ENCODE peak calls at places on chromosome 22, in five cellular contexts. R is activated CD8-positive, alpha-beta T cell treated with anti-CD3 and anti-CD28 coated beads for 36 hours; K is GM12865; P is HFFc6; A is nephron progenitor cell. I is an unnamed sample.

GRCh38 chr22:17250380-17251129 is 31.3 kb upstream of the ADA2 start:
- DNase-seq in R (no peak), K (no peak), P (no peak), A (no peak), I (no peak)

GRCh38 chr22:19062139-19062789 is 59.9 kb downstream of the DGCR2 start:
- DNase-seq in R (no peak), K (no peak), P (no peak), A (no peak), I (no peak)

GRCh38 chr22:30829901-30830550 is 135.4 kb downstream of the OSBP2 start:
- DNase-seq in R (no peak), K (no peak), P (peak), A (no peak), I (no peak)

GRCh38 chr22:44171486-44172076 is 9.1 kb upstream of the PARVG start:
- DNase-seq in R (no peak), K (no peak), P (no peak), A (no peak), I (no peak)

GRCh38 chr22:44786136-44786535 is 33.8 kb downstream of the ARHGAP8 start:
- DNase-seq in R (no peak), K (no peak), P (no peak), A (no peak), I (no peak)

GRCh38 chr22:27836181-27836580 is 34.6 kb upstream of the MN1 start:
- DNase-seq in R (no peak), K (no peak), P (no peak), A (no peak), I (no peak)

GRCh38 chr22:48239461-48240164 is 1477.2 kb downstream of the TBC1D22A start:
- DNase-seq in R (no peak), K (no peak), P (no peak), A (no peak), I (no peak)

GRCh38 chr22:31637938-31638618 is 23.9 kb downstream of the PISD start:
- DNase-seq in R (no peak), K (peak), P (no peak), A (no peak), I (no peak)

GRCh38 chr22:24471570-24471969 is 23.6 kb upstream of the UPB1 start:
- DNase-seq in R (no peak), K (no peak), P (no peak), A (no peak), I (no peak)

GRCh38 chr22:31646186-31647019 is 15.6 kb downstream of the PISD start:
- DNase-seq in R (peak), K (peak), P (peak), A (no peak), I (no peak)

GRCh38 chr22:44648821-44649566 is 53.0 kb upstream of the PRR5 start:
- DNase-seq in R (no peak), K (no peak), P (peak), A (no peak), I (no peak)

GRCh38 chr22:35446365-35446764 is 46.4 kb downstream of the MCM5 start:
- DNase-seq in R (no peak), K (no peak), P (peak), A (no peak), I (no peak)

GRCh38 chr22:17243524-17243923 is 24.3 kb upstream of the ADA2 start:
- DNase-seq in R (peak), K (peak), P (no peak), A (no peak), I (no peak)

GRCh38 chr22:38935023-38935422 is 22.4 kb upstream of the APOBEC3A start:
- DNase-seq in R (no peak), K (no peak), P (no peak), A (no peak), I (no peak)

DNA sequence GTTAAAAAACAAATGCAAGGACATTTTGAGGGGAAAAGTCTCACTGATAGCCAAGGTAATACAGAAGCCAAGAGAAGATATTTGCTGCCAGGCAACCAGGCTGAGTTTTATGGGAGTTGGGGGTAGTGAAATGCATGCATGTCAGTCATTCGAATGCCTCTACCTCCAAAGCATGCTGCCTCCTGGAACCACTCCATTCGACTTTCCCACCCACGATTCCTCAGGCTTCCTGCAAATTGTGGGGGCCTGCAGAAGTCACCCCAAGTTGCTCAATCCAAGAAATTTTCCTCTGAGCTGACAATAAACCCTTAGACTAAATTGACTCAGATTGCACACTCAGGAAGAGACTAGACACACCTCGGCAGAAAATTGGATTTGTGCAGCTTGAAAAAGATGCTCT is 73.6 kb upstream of the GRK3 start:
- DNase-seq in R (no peak), K (no peak), P (no peak), A (no peak), I (no peak)
- TF ChIP-seq CTCF in R (no peak), K (no peak), P (no peak), A (no peak), I (no peak)

DNA sequence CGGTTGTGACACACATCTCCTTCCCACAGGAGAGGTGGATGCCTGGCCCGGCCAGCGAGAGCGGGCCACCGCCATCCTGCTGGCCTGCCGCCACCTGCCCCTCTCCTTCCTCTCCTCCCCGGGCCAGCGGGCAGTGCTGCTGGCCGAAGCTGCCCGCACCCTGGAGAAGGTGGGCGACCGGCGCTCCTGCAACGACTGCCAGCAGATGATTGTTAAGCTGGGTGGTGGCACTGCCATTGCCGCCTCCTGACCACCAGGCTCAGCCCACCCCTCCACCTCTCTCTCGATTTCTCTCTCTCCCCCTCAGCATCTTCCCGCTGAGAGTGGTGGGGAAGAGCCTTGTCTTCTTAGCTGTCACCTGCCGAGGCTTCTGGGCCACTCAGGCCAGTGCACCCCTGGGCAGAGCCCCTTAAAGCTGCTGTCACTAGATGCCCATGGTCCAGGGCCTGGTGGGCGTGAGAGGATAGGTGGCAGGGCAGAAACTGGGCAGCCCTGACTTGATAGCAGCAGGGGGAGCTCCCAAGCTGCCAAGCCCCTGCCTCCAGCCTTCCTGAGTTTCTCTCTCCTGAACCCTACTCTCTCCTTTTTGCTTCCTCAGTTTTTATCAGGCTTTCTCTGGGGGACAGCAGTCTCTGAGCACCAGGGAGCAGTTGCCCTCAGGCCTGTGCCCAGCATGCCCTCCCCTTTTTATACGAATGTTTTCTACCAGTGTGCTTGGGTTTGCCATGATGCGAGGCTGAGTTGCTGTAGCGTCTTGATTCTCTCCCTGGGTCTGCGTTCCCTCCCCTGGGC is 9.3 kb downstream of the SHISA8 start:
- DNase-seq in R (no peak), K (no peak), P (no peak), A (no peak), I (no peak)
- TF ChIP-seq CTCF in R (no peak), K (no peak), P (no peak), A (no peak), I (no peak)

DNA sequence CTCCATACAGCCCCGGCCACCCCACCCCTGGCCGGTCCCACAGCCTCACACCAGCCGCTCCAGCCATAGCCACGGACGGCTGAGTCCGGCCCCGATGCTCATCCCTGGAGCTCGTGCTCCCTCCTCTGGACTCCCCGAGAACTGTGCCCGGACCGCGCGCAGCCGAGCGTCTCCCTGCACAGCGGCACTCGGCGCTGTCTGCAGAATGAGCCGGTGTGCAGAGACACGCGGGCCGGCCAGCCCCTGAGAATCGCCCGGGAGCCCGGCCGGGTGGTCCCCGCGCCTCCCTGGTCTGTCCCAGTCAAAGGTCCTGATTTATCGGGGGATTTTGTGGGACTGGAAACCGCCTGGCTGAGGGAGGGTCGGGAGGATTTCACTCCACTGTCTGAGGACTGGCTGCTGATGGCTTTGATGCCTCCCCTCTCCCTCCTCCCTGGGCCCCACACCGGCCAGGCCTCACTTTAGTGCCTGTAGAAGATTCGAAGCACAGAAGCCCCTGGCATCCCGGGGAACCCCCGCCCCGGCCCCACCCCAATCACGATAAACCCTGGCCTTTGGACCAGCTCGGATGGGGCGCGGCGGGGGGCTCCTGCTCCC is 102.7 kb downstream of the BRD1 start:
- DNase-seq in R (peak), K (peak), P (no peak), A (peak), I (peak)
- TF ChIP-seq CTCF in R (peak), K (peak), P (peak), A (peak), I (peak)

DNA sequence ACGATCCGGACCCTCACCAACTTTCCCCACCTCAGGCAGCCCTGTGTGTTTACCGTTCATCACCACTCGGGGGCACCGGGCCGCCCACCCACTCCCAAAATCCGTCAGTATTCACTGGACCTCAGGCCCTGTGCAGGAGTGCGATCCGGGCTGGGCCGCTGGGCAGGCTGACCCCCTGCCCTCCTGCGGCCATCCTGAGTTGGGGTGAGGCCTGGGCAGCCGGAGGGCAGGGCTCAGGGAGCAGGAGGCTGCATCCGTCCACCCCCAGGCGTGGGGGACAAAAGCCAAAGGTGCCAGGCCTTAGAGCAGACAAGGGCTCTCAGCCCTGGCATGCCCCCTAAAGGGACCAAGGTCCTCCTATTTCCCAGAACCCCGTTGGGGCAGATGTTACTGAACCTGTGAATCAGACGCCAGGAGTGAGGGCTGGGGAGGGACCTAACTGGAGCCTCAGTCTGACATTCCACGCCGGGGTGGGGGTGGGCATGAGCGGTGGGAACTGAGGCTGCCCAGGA is 16.8 kb upstream of the TMEM191C start:
- DNase-seq in R (no peak), K (no peak), P (no peak), A (peak), I (peak)
- TF ChIP-seq CTCF in R (no peak), K (no peak), P (peak), A (peak), I (no peak)

GRCh38 chr22:36946436-36947158 is 33.2 kb downstream of the CSF2RB start:
- DNase-seq in R (no peak), K (peak), P (no peak), A (no peak), I (no peak)
- TF ChIP-seq CTCF in R (no peak), K (no peak), P (no peak), A (no peak), I (no peak)

GRCh38 chr22:46931414-46931813 is 169.0 kb downstream of the TBC1D22A start:
- DNase-seq in R (no peak), K (no peak), P (peak), A (no peak), I (no peak)
- TF ChIP-seq CTCF in R (no peak), K (no peak), P (peak), A (no peak), I (no peak)

DNA sequence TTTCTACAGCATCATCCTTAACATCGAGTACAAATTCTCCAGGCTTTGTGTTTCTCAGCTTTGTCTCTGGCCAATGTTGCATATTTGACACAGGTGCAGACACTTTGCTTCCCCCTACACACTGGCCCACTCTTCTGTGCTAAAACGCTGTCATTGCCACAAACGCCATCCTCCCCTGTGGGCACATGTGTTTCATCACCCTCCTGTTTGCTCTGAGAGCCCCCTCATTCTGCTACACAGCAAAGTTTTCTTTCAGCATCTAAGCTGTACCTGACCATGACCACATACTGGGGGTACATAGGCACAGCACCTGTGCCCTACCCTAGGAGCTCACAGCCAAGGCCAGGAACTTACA is 8.0 kb upstream of the IGLL5 start:
- DNase-seq in R (no peak), K (no peak), P (no peak), A (no peak), I (no peak)
- TF ChIP-seq CTCF in R (no peak), K (no peak), P (no peak), A (no peak), I (no peak)

DNA sequence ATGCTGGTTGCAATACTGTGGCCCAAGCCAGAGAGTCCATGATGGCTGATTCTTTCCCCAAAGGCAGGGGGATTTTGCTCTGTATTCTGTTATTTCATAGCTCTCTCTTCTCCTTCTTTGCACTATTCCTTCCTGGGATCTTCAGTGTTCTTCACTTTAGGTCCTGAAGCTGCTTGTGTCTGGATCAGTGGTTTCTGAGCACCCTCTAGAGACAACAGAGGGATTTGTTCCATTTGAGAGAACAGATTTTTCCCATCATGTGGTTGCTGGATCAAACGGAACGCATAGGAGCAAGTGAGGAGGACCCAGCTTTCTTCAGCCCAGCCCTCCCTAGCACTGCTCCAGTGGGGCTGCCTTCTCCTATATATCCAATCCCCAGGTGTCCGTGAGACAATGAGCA is 68.7 kb upstream of the SYN3 start:
- DNase-seq in R (no peak), K (no peak), P (no peak), A (no peak), I (no peak)
- TF ChIP-seq CTCF in R (no peak), K (no peak), P (no peak), A (peak), I (no peak)

GRCh38 chr22:50268655-50269113 is 1.5 kb downstream of the MAPK11 start:
- DNase-seq in R (no peak), K (no peak), P (no peak), A (no peak), I (no peak)

GRCh38 chr22:50269573-50270301 is 443 bp downstream of the MAPK11 start:
- DNase-seq in R (peak), K (peak), P (no peak), A (peak), I (no peak)

GRCh38 chr22:50271519-50271970 is 1.4 kb upstream of the MAPK11 start:
- DNase-seq in R (peak), K (peak), P (no peak), A (peak), I (peak)

GRCh38 chr22:50271011-50271394 is 823 bp upstream of the MAPK11 start:
- DNase-seq in R (no peak), K (no peak), P (no peak), A (no peak), I (no peak)

GRCh38 chr22:50270302-50271010 is at the start of gene MAPK11:
- DNase-seq in R (peak), K (peak), P (peak), A (peak), I (peak)
- TF ChIP-seq CTCF in R (no peak), K (no peak), P (no peak), A (no peak), I (no peak)

GRCh38 chr22:43110444-43110926 is at the start of gene BIK:
- DNase-seq in R (peak), K (peak), P (no peak), A (peak), I (peak)
- TF ChIP-seq CTCF in R (no peak), K (peak), P (peak), A (no peak), I (no peak)